ENCODE peak calls at places on chromosomes 16 and 17, in five cellular contexts. Z is cardiac muscle cell, B is neuronal stem cell, G is heart right ventricle, V is lower lobe of right lung. P is an unnamed sample.
A peak's percentile ranks its signal among the peaks of the same experiment; 100 is the strongest.

GRCh38 chr16:81940781-81941560 is 70.3 kb downstream of the SDR42E1 start:
- DNase-seq in B (no peak), Z (peak; percentile 23), V (no peak), G (no peak), P (no peak)

GRCh38 chr16:7614022-7614795 is 281.6 kb downstream of the RBFOX1 start:
- DNase-seq in G (no peak), B (no peak), Z (no peak), V (no peak), P (no peak)

GRCh38 chr17:66789961-66790421 is 44.9 kb upstream of the CACNG5 start:
- DNase-seq in V (no peak), Z (no peak), B (no peak), G (no peak), P (no peak)

GRCh38 chr16:48054881-48055601 is 100.8 kb downstream of the ABCC12 start:
- DNase-seq in Z (peak; percentile 48), B (peak; percentile 48), V (peak; percentile 51), G (peak; percentile 24), P (no peak)

GRCh38 chr17:67212231-67212630 is 32.8 kb downstream of the HELZ start:
- DNase-seq in B (no peak), G (no peak), Z (no peak), V (no peak), P (no peak)

GRCh38 chr17:18229254-18229653 is 3.8 kb downstream of the LLGL1 start:
- DNase-seq in B (no peak), G (no peak), Z (no peak), V (no peak), P (no peak)

GRCh38 chr17:28472871-28473497 is 460 bp upstream of the SLC13A2 start:
- DNase-seq in B (no peak), V (no peak), Z (no peak), G (no peak), P (no peak)

GRCh38 chr16:49458656-49459445 is 85.2 kb downstream of the C16orf78 start:
- DNase-seq in B (no peak), V (no peak), Z (no peak), G (no peak), P (no peak)

GRCh38 chr17:79589669-79590270 is 21.1 kb downstream of the RBFOX3 start:
- DNase-seq in V (no peak), B (no peak), G (no peak), Z (no peak), P (no peak)

GRCh38 chr16:89708481-89708931 is 7.0 kb upstream of the SPATA2L start:
- DNase-seq in G (no peak), Z (no peak), B (no peak), V (no peak), P (peak; percentile 61)

GRCh38 chr17:7060165-7060890 is 16.4 kb upstream of the SLC16A11 start:
- DNase-seq in G (no peak), Z (no peak), V (no peak), B (no peak), P (peak; percentile 96)

GRCh38 chr17:81396722-81397313 is 1.6 kb downstream of the BAHCC1 start:
- DNase-seq in V (no peak), Z (no peak), B (no peak), G (peak; percentile 67), P (no peak)

GRCh38 chr17:1561420-1562177 is 993 bp downstream of the PITPNA start:
- DNase-seq in B (no peak), G (peak; percentile 33), V (peak; percentile 61), Z (peak; percentile 70), P (no peak)

GRCh38 chr17:31058958-31059357 is 35.8 kb upstream of the NF1 start:
- DNase-seq in G (no peak), Z (no peak), B (no peak), V (no peak), P (no peak)

GRCh38 chr16:1310832-1311200 is 1.4 kb downstream of the UBE2I start:
- DNase-seq in G (no peak), B (no peak), V (no peak), Z (no peak), P (no peak)

GRCh38 chr17:31558748-31559646 is 167.5 kb downstream of the RAB11FIP4 start:
- DNase-seq in Z (peak; percentile 82), B (peak; percentile 63), G (peak; percentile 80), V (peak; percentile 81), P (no peak)

GRCh38 chr16:1990336-1991134 is 765 bp downstream of the SYNGR3 start:
- DNase-seq in B (no peak), Z (peak; percentile 69), V (peak; percentile 57), G (peak; percentile 20), P (no peak)

GRCh38 chr17:1087381-1088241 is 90.7 kb downstream of the TIMM22 start:
- DNase-seq in Z (peak; percentile 50), G (peak; percentile 74), V (peak; percentile 83), B (no peak), P (no peak)

GRCh38 chr17:62967111-62967449 is 1.0 kb downstream of the TANC2 start:
- DNase-seq in V (no peak), Z (no peak), G (no peak), B (no peak), P (no peak)
- H3K4me1 ChIP-seq in V (peaks cover 26% of the 10 kb centered on the region), Z (peaks cover 19% of the 10 kb centered on the region), G (peaks cover 21% of the 10 kb centered on the region), B (peaks cover 10% of the 10 kb centered on the region), P (peaks cover 36% of the 10 kb centered on the region)

DNA sequence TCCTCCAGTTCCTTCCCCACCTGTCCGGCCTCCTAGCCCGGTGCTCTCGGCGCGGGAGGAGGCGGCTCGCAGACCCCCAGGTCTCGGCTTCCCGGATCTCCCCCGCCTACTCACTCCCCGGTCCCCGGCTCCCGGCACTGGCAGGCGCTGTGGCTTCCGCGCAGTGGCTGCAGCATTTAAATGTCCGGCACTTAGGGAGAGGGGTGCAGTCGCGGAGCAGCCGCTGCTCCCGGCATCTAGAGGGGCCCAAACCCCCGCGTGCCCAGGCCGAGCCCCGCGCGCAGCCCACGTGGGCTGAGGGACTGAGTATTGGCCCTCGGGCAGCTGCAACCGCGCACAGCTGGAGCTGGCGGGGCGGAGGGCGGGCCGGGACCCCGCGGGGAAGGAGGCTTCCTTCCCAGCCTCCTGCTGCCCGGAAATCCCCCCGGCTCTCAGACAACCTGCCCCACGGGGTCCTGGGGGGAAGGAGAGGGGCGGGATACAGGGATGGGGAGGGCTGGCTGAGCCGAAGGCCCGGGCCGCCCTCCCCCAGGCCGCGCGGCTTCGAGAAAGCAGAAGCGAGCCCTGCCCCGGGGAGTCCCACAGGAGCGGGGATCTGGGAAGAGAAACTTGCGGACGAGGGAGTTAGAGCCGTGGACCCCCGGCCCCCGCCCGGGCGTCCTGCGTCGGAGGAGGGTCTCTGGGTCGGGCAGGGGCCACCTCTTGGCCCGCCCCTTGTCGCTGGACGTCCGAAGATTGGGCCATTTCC is 429 bp upstream of the MMP25 start:
- DNase-seq in B (no peak), V (no peak), Z (peak; percentile 40), G (no peak), P (no peak)
- H3K4me3 ChIP-seq in B (peak overlapping the region; percentile 49), V (peak overlapping the region; percentile 52), Z (peak overlapping the region; percentile 31), G (peak overlapping the region; percentile 65), P (peak overlapping the region; percentile 34)

DNA sequence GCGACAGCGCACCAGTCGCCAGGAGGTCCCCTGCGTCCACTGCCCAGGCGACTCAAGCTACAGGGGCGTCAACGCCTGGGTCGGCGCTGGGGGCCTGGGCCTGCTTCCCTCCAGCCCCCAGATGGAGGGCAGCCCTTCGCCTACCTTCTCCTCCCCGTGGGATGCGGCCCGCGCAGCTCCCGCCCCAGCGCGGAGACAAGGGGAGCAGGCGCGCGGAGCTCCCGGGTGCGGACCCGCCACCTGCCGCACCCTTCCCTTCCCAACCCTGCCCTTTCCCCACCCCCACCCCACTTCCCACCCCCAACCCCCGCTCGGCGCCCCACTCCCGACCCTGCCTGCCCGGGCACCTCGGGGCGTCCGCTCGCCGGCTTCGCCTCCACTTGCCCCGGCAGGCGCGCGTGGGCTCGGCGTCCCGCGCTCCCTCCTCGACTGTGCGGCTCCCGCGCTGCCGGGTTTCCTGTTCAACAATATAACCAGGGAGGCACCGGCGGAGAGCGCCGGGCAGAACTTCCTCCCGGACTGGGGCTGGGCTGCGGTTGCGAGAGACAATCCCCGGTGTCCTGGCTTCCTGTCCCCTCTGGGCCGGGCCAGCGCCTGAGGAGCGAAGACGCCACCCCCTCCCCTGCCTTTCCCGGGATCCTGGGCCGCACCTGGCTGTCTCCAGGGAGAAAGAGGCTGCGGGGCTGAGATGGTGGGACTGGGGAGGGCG is at the start of gene ARHGAP27:
- DNase-seq in G (peak; percentile 77), V (peak; percentile 85), Z (peak; percentile 30), B (no peak), P (peak; percentile 64)
- H3K4me1 ChIP-seq in G (peaks cover 46% of the 10 kb centered on the region), V (peaks cover 48% of the 10 kb centered on the region), Z (no peaks in the 10 kb centered on the region), B (peaks cover 17% of the 10 kb centered on the region), P (no peaks in the 10 kb centered on the region)

DNA sequence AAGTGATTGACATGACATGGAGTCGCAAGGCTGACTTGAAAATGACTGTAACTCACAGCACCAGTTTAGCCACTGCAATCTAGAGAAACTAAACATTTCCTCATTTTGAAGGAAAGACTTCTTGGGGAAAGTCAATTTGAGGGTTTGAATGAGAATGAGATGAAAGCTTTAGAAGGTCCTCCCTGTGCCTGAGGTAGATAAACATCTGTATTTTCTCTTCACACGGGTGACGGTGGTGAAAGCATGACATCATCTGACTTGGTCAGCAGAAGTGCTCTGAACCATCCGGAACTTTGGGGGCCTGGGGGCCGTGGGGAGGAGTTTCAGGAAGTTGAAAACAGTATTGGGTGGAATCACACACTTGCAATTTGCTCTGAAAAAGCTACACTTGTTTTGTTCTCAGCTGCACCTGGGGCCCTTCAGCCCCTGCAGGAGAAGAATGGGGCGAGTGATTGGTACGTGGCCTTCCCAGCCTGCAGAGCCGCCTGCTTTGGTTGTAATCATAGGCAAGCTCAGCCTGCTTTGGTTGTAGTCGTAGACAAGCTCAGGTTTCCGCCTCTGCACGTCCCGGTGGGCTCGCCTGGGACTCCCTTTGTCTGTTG is 5.0 kb downstream of the BANP start:
- DNase-seq in Z (peak; percentile 22), V (peak; percentile 62), B (peak; percentile 39), G (no peak), P (no peak)
- H3K4me3 ChIP-seq in Z (no peak overlapping the region), V (peak overlapping the region; percentile 15), B (peak overlapping the region; percentile 14), G (peak overlapping the region; percentile 34), P (no peak overlapping the region)

GRCh38 chr16:19521471-19522368 is at the start of gene GDE1:
- DNase-seq in G (peak; percentile 95), B (peak; percentile 89), V (peak; percentile 96), Z (peak; percentile 97), P (peak; percentile 94)

GRCh38 chr16:19523184-19523558 is 571 bp upstream of the CCP110 start:
- DNase-seq in Z (no peak), B (no peak), V (peak; percentile 56), G (peak; percentile 19), P (no peak)

GRCh38 chr16:19523559-19524355 is at the start of gene CCP110:
- DNase-seq in B (peak; percentile 87), Z (peak; percentile 98), G (peak; percentile 96), V (peak; percentile 99), P (peak; percentile 97)

GRCh38 chr16:19520861-19521331 is 1.0 kb downstream of the GDE1 start:
- DNase-seq in V (peak; percentile 43), B (no peak), G (no peak), Z (no peak), P (no peak)

GRCh38 chr16:19522369-19523159 is 666 bp upstream of the GDE1 start:
- DNase-seq in Z (no peak), V (no peak), B (peak; percentile 4), G (no peak), P (no peak)
- H3K4me1 ChIP-seq in Z (peaks cover 11% of the 10 kb centered on the region), V (peaks cover 64% of the 10 kb centered on the region), B (peaks cover 12% of the 10 kb centered on the region), G (peaks cover 24% of the 10 kb centered on the region), P (peaks cover 12% of the 10 kb centered on the region)

GRCh38 chr17:60174035-60174434 is 24.3 kb downstream of the CA4 start:
- DNase-seq in Z (no peak), B (no peak), V (no peak), G (no peak), P (no peak)
- H3K4me3 ChIP-seq in Z (no peak overlapping the region), B (no peak overlapping the region), V (no peak overlapping the region), G (no peak overlapping the region), P (no peak overlapping the region)

P was measured in RWPE2.